ENCODE peak calls at places on chromosome 5, in seven cellular contexts. W is activated CD4-positive, CD25-positive, alpha-beta regulatory T cell treated with anti-CD3 and anti-CD28 coated beads, Interleukin-2, amount 50 U/mL, for 72 hours; Q is HT-29; Y is DMS79 treated with DMSO at 0.1 percent for 48 hours; D is mesendoderm; C is cardiac muscle cell; A is stomach. T is an unnamed sample.

GRCh38 chr5:132813599-132814440 is 718 bp downstream of the SOWAHA start:
- DNase-seq in W (no peak), Q (no peak), Y (no peak), C (no peak), A (peak; percentile 65), D (peak; percentile 61), T (no peak)

GRCh38 chr5:169024426-169024825 is 276.5 kb downstream of the SLIT3 start:
- DNase-seq in C (peak; percentile 58), W (no peak), D (no peak), Q (no peak), A (peak; percentile 42), Y (no peak), T (no peak)

GRCh38 chr5:96278995-96279394 is 154.1 kb downstream of the PCSK1 start:
- DNase-seq in Q (no peak), Y (no peak), A (no peak), D (no peak), C (no peak), W (no peak), T (no peak)

GRCh38 chr5:137279631-137280236 is 219.4 kb downstream of the SPOCK1 start:
- DNase-seq in Y (no peak), W (no peak), Q (no peak), A (no peak), D (no peak), C (no peak), T (no peak)

GRCh38 chr5:2505217-2505616 is 246.3 kb downstream of the IRX2 start:
- DNase-seq in A (no peak), C (no peak), W (no peak), Q (no peak), D (no peak), Y (no peak), T (no peak)

GRCh38 chr5:15203376-15203775 is 296.6 kb upstream of the FBXL7 start:
- DNase-seq in Q (no peak), W (no peak), D (no peak), Y (no peak), A (no peak), C (peak; percentile 21), T (no peak)

GRCh38 chr5:68392608-68393007 is 177.1 kb downstream of the PIK3R1 start:
- DNase-seq in C (no peak), A (no peak), W (no peak), D (no peak), Y (no peak), Q (no peak), T (no peak)

GRCh38 chr5:123155511-123155923 is 66.5 kb downstream of the PRDM6 start:
- DNase-seq in A (no peak), D (no peak), C (no peak), Y (no peak), W (no peak), Q (peak; percentile 55), T (no peak)

GRCh38 chr5:34639852-34640626 is 16.1 kb upstream of the RAI14 start:
- DNase-seq in W (no peak), D (no peak), Y (no peak), Q (no peak), C (peak; percentile 59), A (no peak), T (no peak)

GRCh38 chr5:141135030-141135717 is at the start of gene PCDHB5:
- DNase-seq in Y (no peak), C (peak; percentile 6), A (no peak), D (peak; percentile 76), W (no peak), Q (no peak), T (no peak)

GRCh38 chr5:14534773-14535172 is 46.8 kb upstream of the OTULINL start:
- DNase-seq in Q (no peak), Y (no peak), A (no peak), D (peak; percentile 22), C (peak; percentile 53), W (no peak), T (no peak)

GRCh38 chr5:83567741-83568530 is 96.4 kb downstream of the VCAN start:
- DNase-seq in W (no peak), D (peak; percentile 57), C (peak; percentile 96), A (no peak), Y (no peak), Q (no peak), T (no peak)

GRCh38 chr5:109329296-109330252 is 80.2 kb downstream of the PJA2 start:
- DNase-seq in A (no peak), D (no peak), Y (no peak), Q (no peak), W (no peak), C (peak; percentile 87), T (no peak)

GRCh38 chr5:105688227-105688807 is 1982.4 kb downstream of the EFNA5 start:
- DNase-seq in Q (no peak), D (peak; percentile 17), W (no peak), C (no peak), Y (no peak), A (no peak), T (no peak)

GRCh38 chr5:123215929-123216702 is 127.1 kb downstream of the PRDM6 start:
- DNase-seq in C (no peak), W (no peak), Y (no peak), Q (no peak), A (no peak), D (peak; percentile 63), T (no peak)

GRCh38 chr5:82150562-82150961 is 127.6 kb downstream of the RPS23 start:
- DNase-seq in A (no peak), W (no peak), Q (no peak), D (no peak), C (no peak), Y (no peak), T (no peak)

GRCh38 chr5:96175090-96175489 is 213.4 kb upstream of the ELL2 start:
- DNase-seq in W (no peak), Q (peak; percentile 69), Y (no peak), D (no peak), C (peak; percentile 19), A (no peak), T (no peak)

GRCh38 chr5:166781729-166782128 is 1509.7 kb upstream of the WWC1 start:
- DNase-seq in A (no peak), C (peak; percentile 25), W (no peak), D (peak; percentile 87), Y (no peak), Q (no peak), T (no peak)

GRCh38 chr5:93929146-93929545 is 187.7 kb upstream of the POU5F2 start:
- DNase-seq in D (no peak), C (peak; percentile 66), Y (no peak), Q (no peak), W (no peak), A (no peak), T (no peak)

GRCh38 chr5:119445544-119445943 is 6.8 kb upstream of the HSD17B4 start:
- DNase-seq in W (no peak), A (no peak), Y (no peak), C (no peak), D (peak; percentile 64), Q (no peak), T (no peak)

GRCh38 chr5:176491056-176491646 is 43.0 kb downstream of the FAF2 start:
- DNase-seq in D (no peak), Q (no peak), C (no peak), W (no peak), A (no peak), Y (no peak), T (no peak)

GRCh38 chr5:10602031-10602806 is 38.3 kb downstream of the ANKRD33B start:
- DNase-seq in Q (no peak), Y (no peak), W (no peak), D (no peak), A (no peak), C (no peak), T (no peak)

GRCh38 chr5:122942164-122942914 is 94.2 kb downstream of the PPIC start:
- DNase-seq in C (peak; percentile 25), Q (no peak), W (no peak), Y (no peak), A (no peak), D (peak; percentile 64), T (no peak)

GRCh38 chr5:154309805-154310204 is 119.3 kb downstream of the GALNT10 start:
- DNase-seq in C (peak; percentile 24), W (no peak), Y (no peak), D (no peak), A (no peak), Q (no peak), T (no peak)